ENCODE peak calls at places on chromosomes 7 and 10, in nine cellular contexts. One of them, this sample, is unnamed. For H3K9me3, the result is how much of the 10 kb centered on the place peaks cover.

GRCh38 chr10:116195039-116195438 is 78.0 kb downstream of the GFRA1 start:
- DNase-seq in OCI-LY7: no peak
- DNase-seq in cardiac muscle cell: no peak
- DNase-seq in fibroblast of lung: no peak
- DNase-seq in CD8-positive, alpha-beta T cell: no peak
- DNase-seq in WERI-Rb-1: no peak
- DNase-seq in H9: no peak
- DNase-seq in left ventricle myocardium inferior: no peak
- DNase-seq in pancreas: no peak
- DNase-seq in this sample: no peak

GRCh38 chr7:76997381-76998262 is 34.5 kb downstream of the SPDYE17 start:
- DNase-seq in left ventricle myocardium inferior: no peak
- DNase-seq in pancreas: no peak
- DNase-seq in CD8-positive, alpha-beta T cell: no peak
- DNase-seq in WERI-Rb-1: no peak
- DNase-seq in H9: no peak
- DNase-seq in cardiac muscle cell: no peak
- DNase-seq in fibroblast of lung: no peak
- DNase-seq in OCI-LY7: no peak
- DNase-seq in this sample: no peak

GRCh38 chr7:1114505-1114904 is 26.6 kb downstream of the GPER1 start:
- DNase-seq in CD8-positive, alpha-beta T cell: no peak
- DNase-seq in left ventricle myocardium inferior: peak
- DNase-seq in cardiac muscle cell: no peak
- DNase-seq in pancreas: no peak
- DNase-seq in H9: no peak
- DNase-seq in OCI-LY7: no peak
- DNase-seq in fibroblast of lung: no peak
- DNase-seq in WERI-Rb-1: no peak
- DNase-seq in this sample: no peak

GRCh38 chr7:30226593-30227268 is 57.7 kb upstream of the ZNRF2 start:
- DNase-seq in cardiac muscle cell: peak
- DNase-seq in OCI-LY7: no peak
- DNase-seq in left ventricle myocardium inferior: no peak
- DNase-seq in WERI-Rb-1: peak
- DNase-seq in fibroblast of lung: no peak
- DNase-seq in H9: peak
- DNase-seq in pancreas: peak
- DNase-seq in CD8-positive, alpha-beta T cell: no peak
- DNase-seq in this sample: no peak

GRCh38 chr7:134855467-134855866 is 76.0 kb downstream of the CALD1 start:
- DNase-seq in WERI-Rb-1: no peak
- DNase-seq in fibroblast of lung: peak
- DNase-seq in H9: no peak
- DNase-seq in OCI-LY7: no peak
- DNase-seq in cardiac muscle cell: no peak
- DNase-seq in left ventricle myocardium inferior: no peak
- DNase-seq in pancreas: no peak
- DNase-seq in CD8-positive, alpha-beta T cell: no peak
- DNase-seq in this sample: no peak

GRCh38 chr7:15007507-15007906 is 105.0 kb upstream of the DGKB start:
- DNase-seq in CD8-positive, alpha-beta T cell: no peak
- DNase-seq in OCI-LY7: no peak
- DNase-seq in pancreas: no peak
- DNase-seq in cardiac muscle cell: peak
- DNase-seq in WERI-Rb-1: peak
- DNase-seq in fibroblast of lung: no peak
- DNase-seq in left ventricle myocardium inferior: no peak
- DNase-seq in H9: peak
- DNase-seq in this sample: no peak

GRCh38 chr7:149620961-149621360 is 123.4 kb upstream of the ZNF746 start:
- DNase-seq in pancreas: no peak
- DNase-seq in left ventricle myocardium inferior: no peak
- DNase-seq in fibroblast of lung: no peak
- DNase-seq in cardiac muscle cell: no peak
- DNase-seq in WERI-Rb-1: no peak
- DNase-seq in OCI-LY7: no peak
- DNase-seq in H9: no peak
- DNase-seq in CD8-positive, alpha-beta T cell: peak
- DNase-seq in this sample: no peak

GRCh38 chr7:106119719-106120118 is 7.6 kb upstream of the SYPL1 start:
- DNase-seq in pancreas: no peak
- DNase-seq in CD8-positive, alpha-beta T cell: no peak
- DNase-seq in H9: no peak
- DNase-seq in left ventricle myocardium inferior: no peak
- DNase-seq in fibroblast of lung: no peak
- DNase-seq in WERI-Rb-1: no peak
- DNase-seq in cardiac muscle cell: no peak
- DNase-seq in OCI-LY7: no peak
- DNase-seq in this sample: no peak

GRCh38 chr10:100562008-100562672 is 26.4 kb downstream of the HIF1AN start:
- DNase-seq in CD8-positive, alpha-beta T cell: peak
- DNase-seq in left ventricle myocardium inferior: peak
- DNase-seq in cardiac muscle cell: peak
- DNase-seq in WERI-Rb-1: peak
- DNase-seq in OCI-LY7: no peak
- DNase-seq in H9: peak
- DNase-seq in fibroblast of lung: peak
- DNase-seq in pancreas: peak
- DNase-seq in this sample: peak

DNA sequence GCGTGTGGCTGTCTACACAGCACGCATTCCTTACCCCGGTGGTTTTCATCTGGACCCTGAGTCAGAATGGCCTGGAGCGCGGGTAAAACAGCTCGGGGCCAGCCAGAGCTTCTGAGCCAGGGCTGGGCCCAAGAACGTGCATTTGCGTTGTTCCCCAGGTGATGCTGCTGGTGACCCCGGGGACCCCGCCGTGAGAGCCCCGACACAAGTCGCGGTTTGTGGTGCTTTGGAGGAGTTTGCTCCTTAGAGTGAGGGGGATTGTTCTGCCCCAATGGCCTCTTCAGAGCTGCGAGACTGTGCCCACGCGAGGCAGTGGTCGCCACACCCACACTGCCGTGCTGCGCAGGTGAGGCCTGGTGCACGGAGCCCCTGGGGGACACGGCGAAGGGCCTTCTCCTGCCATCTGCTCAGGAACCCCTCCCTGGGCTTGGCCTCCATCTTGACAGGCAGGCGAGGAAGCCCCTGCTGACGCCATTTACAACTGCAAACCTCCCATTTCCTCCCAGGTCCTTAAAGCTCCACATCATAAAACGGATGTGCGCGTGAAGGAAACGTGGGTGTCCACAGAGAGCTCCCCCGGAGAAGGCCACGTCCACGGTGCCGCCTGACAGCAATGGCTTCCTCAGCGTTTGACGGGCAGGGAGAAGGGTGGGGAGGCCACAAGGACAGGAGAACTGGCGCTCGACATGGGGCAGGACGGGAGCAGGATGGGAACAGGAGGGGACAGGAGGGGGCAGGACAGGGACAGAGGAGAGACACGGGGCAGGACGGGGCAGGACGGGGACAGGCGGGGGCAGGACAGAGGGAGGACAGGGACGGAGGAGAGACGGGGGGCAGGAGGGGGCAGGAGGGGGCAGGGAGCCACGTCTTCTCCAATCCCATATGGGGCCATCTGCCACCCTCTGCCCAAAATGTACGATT is 477.2 kb downstream of the DNAJB6 start:
- DNase-seq in CD8-positive, alpha-beta T cell: no peak
- DNase-seq in pancreas: no peak
- DNase-seq in OCI-LY7: no peak
- DNase-seq in fibroblast of lung: no peak
- DNase-seq in H9: no peak
- DNase-seq in WERI-Rb-1: no peak
- DNase-seq in left ventricle myocardium inferior: no peak
- DNase-seq in cardiac muscle cell: no peak
- DNase-seq in this sample: no peak
- TF ChIP-seq CTCF in CD8-positive, alpha-beta T cell: no peak
- TF ChIP-seq CTCF in pancreas: no peak
- TF ChIP-seq CTCF in OCI-LY7: no peak
- TF ChIP-seq CTCF in fibroblast of lung: no peak
- TF ChIP-seq CTCF in H9: no peak
- TF ChIP-seq CTCF in WERI-Rb-1: no peak
- TF ChIP-seq CTCF in left ventricle myocardium inferior: no peak
- TF ChIP-seq CTCF in cardiac muscle cell: no peak
- TF ChIP-seq CTCF in this sample: no peak

DNA sequence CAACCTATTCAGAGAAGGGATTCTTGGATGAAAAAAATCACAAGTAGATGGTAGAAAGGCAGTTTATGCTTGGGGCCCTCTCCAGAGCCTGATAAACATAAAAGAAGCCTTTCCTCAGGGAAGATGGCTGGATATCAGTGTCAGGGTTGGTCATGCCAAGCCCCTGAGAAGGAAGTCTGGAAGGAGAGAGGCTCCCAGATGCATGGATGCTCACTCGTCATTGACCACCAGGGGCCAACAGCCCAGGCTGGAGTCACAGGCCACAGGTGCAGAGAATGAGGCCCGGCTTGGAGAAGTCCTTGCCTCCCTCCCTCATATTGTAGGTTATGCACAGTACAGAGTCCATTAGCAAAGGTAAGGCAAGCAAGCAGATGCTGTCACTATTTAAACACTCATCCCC is 506.7 kb downstream of the GRID1 start:
- DNase-seq in CD8-positive, alpha-beta T cell: no peak
- DNase-seq in pancreas: no peak
- DNase-seq in OCI-LY7: no peak
- DNase-seq in left ventricle myocardium inferior: no peak
- DNase-seq in WERI-Rb-1: no peak
- DNase-seq in cardiac muscle cell: no peak
- DNase-seq in fibroblast of lung: no peak
- DNase-seq in H9: no peak
- DNase-seq in this sample: no peak
- H3K9me3 ChIP-seq in CD8-positive, alpha-beta T cell: under half
- H3K9me3 ChIP-seq in pancreas: under half
- H3K9me3 ChIP-seq in OCI-LY7: under half
- H3K9me3 ChIP-seq in left ventricle myocardium inferior: under half
- H3K9me3 ChIP-seq in WERI-Rb-1: under half
- H3K9me3 ChIP-seq in cardiac muscle cell: under half
- H3K9me3 ChIP-seq in fibroblast of lung: under half
- H3K9me3 ChIP-seq in H9: under half
- H3K9me3 ChIP-seq in this sample: under half

GRCh38 chr10:67790534-67791408 is 47.2 kb downstream of the DNAJC12 start:
- DNase-seq in WERI-Rb-1: no peak
- DNase-seq in fibroblast of lung: peak
- DNase-seq in CD8-positive, alpha-beta T cell: no peak
- DNase-seq in pancreas: peak
- DNase-seq in H9: no peak
- DNase-seq in cardiac muscle cell: no peak
- DNase-seq in OCI-LY7: peak
- DNase-seq in left ventricle myocardium inferior: no peak
- DNase-seq in this sample: no peak

GRCh38 chr10:67785098-67785497 is 52.9 kb downstream of the DNAJC12 start:
- DNase-seq in H9: no peak
- DNase-seq in OCI-LY7: no peak
- DNase-seq in left ventricle myocardium inferior: no peak
- DNase-seq in cardiac muscle cell: no peak
- DNase-seq in WERI-Rb-1: no peak
- DNase-seq in fibroblast of lung: no peak
- DNase-seq in CD8-positive, alpha-beta T cell: no peak
- DNase-seq in pancreas: no peak
- DNase-seq in this sample: no peak

GRCh38 chr10:67784584-67784983 is 53.4 kb downstream of the DNAJC12 start:
- DNase-seq in CD8-positive, alpha-beta T cell: no peak
- DNase-seq in pancreas: no peak
- DNase-seq in cardiac muscle cell: no peak
- DNase-seq in fibroblast of lung: no peak
- DNase-seq in WERI-Rb-1: no peak
- DNase-seq in left ventricle myocardium inferior: no peak
- DNase-seq in H9: no peak
- DNase-seq in OCI-LY7: no peak
- DNase-seq in this sample: no peak

GRCh38 chr10:67789769-67790168 is 48.2 kb downstream of the DNAJC12 start:
- DNase-seq in OCI-LY7: no peak
- DNase-seq in fibroblast of lung: no peak
- DNase-seq in left ventricle myocardium inferior: no peak
- DNase-seq in H9: no peak
- DNase-seq in WERI-Rb-1: no peak
- DNase-seq in CD8-positive, alpha-beta T cell: no peak
- DNase-seq in pancreas: no peak
- DNase-seq in cardiac muscle cell: no peak
- DNase-seq in this sample: no peak

DNA sequence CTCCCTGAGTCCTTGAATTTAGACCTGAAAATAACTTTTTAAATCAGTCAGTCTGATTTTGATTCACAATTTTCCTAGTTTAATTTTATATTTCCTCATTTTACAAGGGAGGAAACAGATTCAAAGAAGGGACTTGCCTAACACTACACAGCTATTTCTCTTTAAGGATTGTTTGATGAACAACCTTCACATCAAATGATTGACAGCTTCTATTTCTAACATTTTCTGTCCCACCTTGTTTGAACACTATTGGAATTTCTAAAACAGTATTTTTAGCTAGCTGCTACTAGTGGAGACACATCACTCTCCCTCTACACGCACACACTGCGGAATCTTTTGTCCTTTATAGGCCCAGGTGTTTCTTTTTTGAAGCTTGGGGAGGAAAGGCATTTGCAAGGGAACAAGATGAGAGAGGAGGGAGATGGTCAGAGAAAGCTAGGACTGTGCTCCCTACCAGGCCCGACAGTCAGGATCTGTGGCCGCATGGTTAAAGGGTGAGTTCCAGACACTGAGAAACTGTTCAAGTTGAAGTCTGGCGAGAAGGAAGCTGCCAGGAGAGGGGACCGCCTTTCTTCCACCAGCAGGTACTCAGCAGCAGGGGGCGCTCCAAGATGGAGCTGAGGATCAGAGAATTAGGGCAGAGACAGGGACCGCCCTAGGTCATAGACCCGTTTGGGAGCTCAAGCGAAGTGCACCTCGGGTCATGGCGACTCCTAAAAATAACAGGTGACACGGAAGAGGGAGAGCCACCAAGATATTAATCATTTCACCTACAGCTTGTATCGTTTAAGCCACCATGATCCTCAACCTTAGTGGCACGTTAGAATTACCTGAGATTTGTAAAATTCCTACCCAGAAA is 49.7 kb downstream of the DNAJC12 start:
- DNase-seq in left ventricle myocardium inferior: peak
- DNase-seq in cardiac muscle cell: peak
- DNase-seq in CD8-positive, alpha-beta T cell: peak
- DNase-seq in fibroblast of lung: peak
- DNase-seq in H9: peak
- DNase-seq in OCI-LY7: peak
- DNase-seq in pancreas: peak
- DNase-seq in WERI-Rb-1: peak
- DNase-seq in this sample: peak
- TF ChIP-seq CTCF in left ventricle myocardium inferior: peak
- TF ChIP-seq CTCF in cardiac muscle cell: peak
- TF ChIP-seq CTCF in CD8-positive, alpha-beta T cell: peak
- TF ChIP-seq CTCF in fibroblast of lung: peak
- TF ChIP-seq CTCF in H9: peak
- TF ChIP-seq CTCF in OCI-LY7: peak
- TF ChIP-seq CTCF in pancreas: peak
- TF ChIP-seq CTCF in WERI-Rb-1: peak
- TF ChIP-seq CTCF in this sample: peak

GRCh38 chr10:108812296-108812695 is 1111.0 kb downstream of the XPNPEP1 start:
- DNase-seq in left ventricle myocardium inferior: no peak
- DNase-seq in WERI-Rb-1: no peak
- DNase-seq in H9: no peak
- DNase-seq in CD8-positive, alpha-beta T cell: no peak
- DNase-seq in cardiac muscle cell: no peak
- DNase-seq in pancreas: no peak
- DNase-seq in OCI-LY7: no peak
- DNase-seq in fibroblast of lung: peak
- DNase-seq in this sample: no peak
- H3K9me3 ChIP-seq in left ventricle myocardium inferior: under half
- H3K9me3 ChIP-seq in WERI-Rb-1: under half
- H3K9me3 ChIP-seq in H9: under half
- H3K9me3 ChIP-seq in CD8-positive, alpha-beta T cell: under half
- H3K9me3 ChIP-seq in cardiac muscle cell: under half
- H3K9me3 ChIP-seq in pancreas: under half
- H3K9me3 ChIP-seq in OCI-LY7: under half
- H3K9me3 ChIP-seq in fibroblast of lung: under half
- H3K9me3 ChIP-seq in this sample: under half

GRCh38 chr7:40761757-40762342 is 627.0 kb downstream of the SUGCT start:
- DNase-seq in CD8-positive, alpha-beta T cell: no peak
- DNase-seq in H9: no peak
- DNase-seq in cardiac muscle cell: no peak
- DNase-seq in WERI-Rb-1: no peak
- DNase-seq in fibroblast of lung: no peak
- DNase-seq in pancreas: no peak
- DNase-seq in left ventricle myocardium inferior: no peak
- DNase-seq in OCI-LY7: no peak
- DNase-seq in this sample: no peak
- TF ChIP-seq CTCF in CD8-positive, alpha-beta T cell: no peak
- TF ChIP-seq CTCF in H9: peak
- TF ChIP-seq CTCF in cardiac muscle cell: no peak
- TF ChIP-seq CTCF in WERI-Rb-1: peak
- TF ChIP-seq CTCF in fibroblast of lung: no peak
- TF ChIP-seq CTCF in pancreas: no peak
- TF ChIP-seq CTCF in left ventricle myocardium inferior: no peak
- TF ChIP-seq CTCF in OCI-LY7: peak
- TF ChIP-seq CTCF in this sample: no peak

This sample was measured in CD4-positive, alpha-beta T cell.